ENCODE peak calls at places on chromosomes 13 and 19, in seven cellular contexts. D, G, O, N, P, Q and L are unnamed samples.

GRCh38 chr19:18046066-18046718 is 38.2 kb downstream of the ARRDC2 start:
- DNase-seq in P (peak), N (no peak), Q (no peak), O (no peak), D (no peak), G (peak), L (no peak)

GRCh38 chr13:113775451-113776145 is 16.6 kb downstream of the TMEM255B start:
- DNase-seq in D (no peak), G (no peak), N (peak), P (no peak), Q (no peak), O (no peak), L (no peak)

GRCh38 chr19:29708553-29709439 is 6.3 kb downstream of the C19orf12 start:
- DNase-seq in Q (no peak), P (no peak), O (no peak), D (no peak), G (no peak), N (no peak), L (no peak)

GRCh38 chr13:61734683-61735082 is 319.0 kb upstream of the PCDH20 start:
- DNase-seq in O (no peak), Q (no peak), N (no peak), G (no peak), D (no peak), P (no peak), L (no peak)

GRCh38 chr13:98922306-98922705 is 55.6 kb downstream of the DOCK9 start:
- DNase-seq in P (no peak), D (no peak), G (no peak), N (no peak), O (no peak), Q (no peak), L (no peak)

GRCh38 chr19:54727562-54727961 is 3.3 kb downstream of the KIR3DL3 start:
- DNase-seq in O (no peak), P (no peak), D (no peak), G (no peak), Q (no peak), N (no peak), L (no peak)

GRCh38 chr13:96817336-96817941 is 176.8 kb downstream of the OXGR1 start:
- DNase-seq in N (no peak), Q (no peak), P (no peak), D (peak), O (no peak), G (no peak), L (peak)

GRCh38 chr13:43805071-43805468 is 18.3 kb upstream of the ENOX1 start:
- DNase-seq in D (no peak), O (no peak), P (peak), Q (no peak), G (peak), N (no peak), L (peak)

GRCh38 chr13:28716511-28716910 is 2.3 kb downstream of the SLC46A3 start:
- DNase-seq in G (peak), D (no peak), Q (no peak), P (peak), O (no peak), N (no peak), L (no peak)

GRCh38 chr13:106522898-106523525 is 12.4 kb downstream of the EFNB2 start:
- DNase-seq in O (no peak), D (no peak), N (no peak), G (peak), P (no peak), Q (no peak), L (no peak)

GRCh38 chr19:50842130-50842529 is 8.8 kb upstream of the KLK15 start:
- DNase-seq in O (no peak), G (no peak), Q (no peak), N (no peak), P (no peak), D (no peak), L (no peak)

GRCh38 chr13:94712812-94713555 is 639 bp upstream of the SOX21 start:
- DNase-seq in Q (no peak), N (no peak), P (no peak), D (peak), O (no peak), G (no peak), L (no peak)